ENCODE peak calls at places on chromosomes 12 and 14, in seven cellular contexts. O, K, F, U, G, Q and L are unnamed samples.

GRCh38 chr14:53613404-53614253 is 343.0 kb downstream of the BMP4 start:
- DNase-seq in O (peak), K (no peak), F (no peak), U (peak), G (no peak), Q (peak), L (peak)

GRCh38 chr12:16606201-16606849 is 363 bp upstream of the LMO3 start:
- DNase-seq in O (peak), K (peak), F (no peak), U (no peak), G (no peak), Q (peak), L (peak)

GRCh38 chr14:76293923-76294322 is 82.0 kb upstream of the ESRRB start:
- DNase-seq in O (no peak), K (no peak), F (no peak), U (no peak), G (no peak), Q (no peak), L (no peak)

GRCh38 chr12:13962699-13963098 is 18.7 kb downstream of the GRIN2B start:
- DNase-seq in O (no peak), K (peak), F (no peak), U (no peak), G (no peak), Q (no peak), L (peak)

GRCh38 chr12:42504049-42504448 is 85.5 kb downstream of the PRICKLE1 start:
- DNase-seq in O (peak), K (no peak), F (no peak), U (no peak), G (no peak), Q (peak), L (no peak)

GRCh38 chr12:102423447-102423846 is 56.9 kb downstream of the IGF1 start:
- DNase-seq in O (peak), K (no peak), F (no peak), U (no peak), G (no peak), Q (no peak), L (no peak)

GRCh38 chr12:88238406-88238805 is 96.3 kb downstream of the TMTC3 start:
- DNase-seq in O (no peak), K (no peak), F (no peak), U (no peak), G (no peak), Q (no peak), L (no peak)

GRCh38 chr14:56056031-56056430 is 62.2 kb upstream of the PELI2 start:
- DNase-seq in O (no peak), K (no peak), F (no peak), U (no peak), G (no peak), Q (no peak), L (no peak)

GRCh38 chr14:64026600-64026999 is 173.8 kb downstream of the SYNE2 start:
- DNase-seq in O (no peak), K (no peak), F (no peak), U (no peak), G (no peak), Q (no peak), L (no peak)

GRCh38 chr12:93741741-93742085 is 64.5 kb downstream of the CRADD start:
- DNase-seq in O (no peak), K (peak), F (no peak), U (peak), G (peak), Q (no peak), L (peak)

GRCh38 chr12:119229837-119230236 is 51.1 kb downstream of the HSPB8 start:
- DNase-seq in O (peak), K (peak), F (peak), U (peak), G (peak), Q (peak), L (peak)

GRCh38 chr14:75277796-75278421 is 719 bp upstream of the FOS start:
- DNase-seq in O (peak), K (no peak), F (no peak), U (peak), G (no peak), Q (no peak), L (no peak)

GRCh38 chr14:37140176-37140575 is 32.2 kb downstream of the SLC25A21 start:
- DNase-seq in O (no peak), K (no peak), F (no peak), U (no peak), G (no peak), Q (no peak), L (no peak)

GRCh38 chr14:99009875-99010274 is 262.1 kb downstream of the BCL11B start:
- DNase-seq in O (no peak), K (no peak), F (no peak), U (no peak), G (no peak), Q (no peak), L (no peak)

GRCh38 chr12:85923767-85924331 is 49.8 kb downstream of the NTS start:
- DNase-seq in O (peak), K (no peak), F (no peak), U (no peak), G (no peak), Q (peak), L (peak)

GRCh38 chr12:104902125-104902524 is 56.0 kb downstream of the SLC41A2 start:
- DNase-seq in O (no peak), K (no peak), F (no peak), U (no peak), G (no peak), Q (no peak), L (no peak)

GRCh38 chr14:99596772-99597171 is 7.2 kb downstream of the CCDC85C start:
- DNase-seq in O (no peak), K (no peak), F (no peak), U (no peak), G (no peak), Q (no peak), L (no peak)

GRCh38 chr12:50110762-50111416 is 1.1 kb upstream of the COX14 start:
- DNase-seq in O (peak), K (peak), F (no peak), U (no peak), G (no peak), Q (peak), L (peak)

GRCh38 chr12:32688786-32689185 is 9.7 kb downstream of the DNM1L start:
- DNase-seq in O (no peak), K (peak), F (no peak), U (no peak), G (no peak), Q (no peak), L (peak)

GRCh38 chr14:52067873-52068740 is 752 bp downstream of the NID2 start:
- DNase-seq in O (peak), K (peak), F (no peak), U (peak), G (no peak), Q (peak), L (peak)

DNA sequence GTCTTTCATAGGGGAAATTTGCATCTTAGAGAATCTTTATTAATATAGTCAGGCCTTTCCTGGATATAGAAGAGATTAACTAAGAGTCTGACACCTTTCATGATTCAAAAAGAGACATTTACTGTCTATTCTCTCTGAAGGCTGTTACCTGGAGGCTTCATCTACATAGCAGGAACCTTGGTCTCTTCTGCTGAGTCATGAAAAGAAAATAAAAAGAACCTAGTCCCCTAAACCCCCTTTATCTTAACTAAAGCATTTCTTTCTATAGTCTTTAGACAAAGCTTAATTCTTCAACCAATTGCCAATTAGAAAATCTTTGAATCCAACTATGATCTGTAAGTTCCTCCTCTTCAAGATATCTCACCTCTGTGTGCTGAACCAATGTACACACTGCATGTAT is 33.1 kb downstream of the RPS29 start:
- DNase-seq in O (no peak), K (no peak), F (no peak), U (no peak), G (no peak), Q (no peak), L (no peak)
- H2BK5ac ChIP-seq in O (no peak), K (no peak), F (no peak), U (no peak), G (no peak), Q (no peak), L (no peak)

DNA sequence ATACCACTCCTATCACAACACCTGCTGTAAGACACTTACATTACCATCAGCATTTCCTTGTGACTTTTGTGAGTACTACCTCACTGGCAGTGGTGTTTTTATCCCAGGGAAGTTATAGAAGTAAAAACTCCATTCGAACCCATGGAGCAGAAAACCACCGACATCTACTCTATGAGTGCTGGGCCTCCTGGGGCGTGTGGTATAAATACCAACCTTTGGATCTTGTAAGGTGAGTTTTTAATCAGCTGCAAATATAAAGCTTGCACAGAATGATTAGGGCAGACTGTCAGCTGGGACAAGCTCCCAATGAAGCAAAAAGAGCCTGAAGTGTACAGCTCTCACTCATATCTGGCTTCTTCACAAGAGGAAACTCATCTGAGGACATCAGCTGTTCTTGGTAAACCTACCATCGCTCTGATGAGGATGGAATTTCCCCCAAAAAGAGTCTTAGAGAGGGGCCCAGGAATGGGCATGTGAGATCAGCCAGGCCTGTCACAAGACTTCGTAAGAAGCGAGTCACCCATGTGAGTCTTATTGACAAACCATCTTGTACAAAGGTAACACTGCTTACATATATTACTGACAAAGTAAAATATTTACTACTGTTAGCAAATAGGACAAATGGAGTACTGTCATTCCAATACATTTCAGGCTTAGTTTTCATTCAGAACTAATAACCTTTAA is 170.0 kb downstream of the SLC5A8 start:
- DNase-seq in O (no peak), K (no peak), F (no peak), U (no peak), G (no peak), Q (no peak), L (no peak)
- H3K4ac ChIP-seq in O (no peak), K (no peak), F (no peak), U (no peak), G (no peak), Q (no peak), L (no peak)

DNA sequence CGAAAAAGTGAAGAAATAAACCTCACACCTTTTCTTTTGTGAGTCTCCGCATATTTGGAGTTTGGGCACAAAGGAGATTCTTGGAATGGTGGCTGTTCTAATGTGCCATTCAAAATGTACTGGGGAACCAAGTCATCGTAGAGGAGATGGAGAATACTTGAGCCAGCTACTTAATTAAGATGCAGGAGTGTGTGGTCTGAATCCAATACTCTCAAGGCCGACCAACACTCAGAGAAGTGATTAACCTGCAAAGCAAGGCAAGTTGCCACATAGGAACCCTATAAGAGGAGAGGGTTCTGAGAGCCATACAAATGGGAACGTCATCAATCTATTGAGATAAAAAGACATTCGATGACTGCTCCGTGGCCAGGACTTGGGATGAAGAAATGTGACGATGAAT is 446.7 kb downstream of the GLT1D1 start:
- DNase-seq in O (no peak), K (no peak), F (no peak), U (no peak), G (no peak), Q (no peak), L (no peak)
- H3K18ac ChIP-seq in O (no peak), K (no peak), F (no peak), U (no peak), G (no peak), Q (no peak), L (no peak)

GRCh38 chr12:23282701-23283100 is 657.7 kb downstream of the ETNK1 start:
- DNase-seq in O (no peak), K (no peak), F (no peak), U (no peak), G (no peak), Q (no peak), L (no peak)
- H2BK5ac ChIP-seq in O (no peak), K (no peak), F (no peak), U (no peak), G (no peak), Q (no peak), L (no peak)

DNA sequence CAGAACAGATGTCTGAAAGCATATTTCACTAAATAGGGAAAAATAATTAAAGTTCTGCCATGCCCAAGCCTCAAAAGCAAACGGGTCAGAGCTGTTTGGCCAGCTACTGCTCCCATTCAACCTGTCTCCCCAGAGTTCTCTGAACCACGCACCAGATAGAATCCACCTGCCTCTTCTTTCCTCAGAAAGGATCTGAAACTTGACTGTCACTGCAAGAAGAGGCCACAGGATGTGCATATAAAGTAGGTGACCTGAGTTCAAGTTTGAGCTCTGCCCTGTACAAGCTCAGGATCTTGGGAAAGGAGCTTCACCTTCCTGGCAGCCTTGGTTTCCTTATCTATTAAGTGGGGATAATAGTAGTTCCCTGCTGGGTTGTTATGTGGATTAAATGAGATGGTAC is 91.8 kb downstream of the NUAK1 start:
- DNase-seq in O (no peak), K (no peak), F (no peak), U (no peak), G (no peak), Q (no peak), L (no peak)
- H3K4ac ChIP-seq in O (no peak), K (no peak), F (no peak), U (no peak), G (no peak), Q (no peak), L (no peak)

GRCh38 chr14:38248629-38249028 is 7.3 kb downstream of the CLEC14A start:
- DNase-seq in O (no peak), K (no peak), F (no peak), U (no peak), G (no peak), Q (no peak), L (peak)
- H3K18ac ChIP-seq in O (no peak), K (no peak), F (no peak), U (no peak), G (no peak), Q (no peak), L (no peak)

GRCh38 chr14:88384653-88385205 is 728 bp upstream of the SPATA7 start:
- DNase-seq in O (no peak), K (no peak), F (peak), U (no peak), G (no peak), Q (peak), L (no peak)
- H2BK5ac ChIP-seq in O (peak), K (no peak), F (no peak), U (no peak), G (no peak), Q (no peak), L (no peak)